ENCODE peak calls at places on chromosomes 11 and 22, in nine cellular contexts. One of them, this sample, is unnamed.

GRCh38 chr11:102546427-102546826 is 15.9 kb upstream of the MMP7 start:
- DNase-seq in GM23338: no peak
- DNase-seq in adrenal gland: no peak
- DNase-seq in brain microvascular endothelial cell: peak
- DNase-seq in transverse colon: no peak
- DNase-seq in A549: no peak
- DNase-seq in cardiac fibroblast: peak
- DNase-seq in mucosa of descending colon: no peak
- DNase-seq in fibroblast of lung: no peak
- DNase-seq in this sample: peak

GRCh38 chr11:64101461-64101860 is 64.5 kb downstream of the MACROD1 start:
- DNase-seq in adrenal gland: no peak
- DNase-seq in A549: no peak
- DNase-seq in brain microvascular endothelial cell: no peak
- DNase-seq in cardiac fibroblast: no peak
- DNase-seq in transverse colon: no peak
- DNase-seq in fibroblast of lung: no peak
- DNase-seq in mucosa of descending colon: no peak
- DNase-seq in GM23338: no peak
- DNase-seq in this sample: no peak

GRCh38 chr22:31393890-31394289 is 5.5 kb upstream of the DRG1 start:
- DNase-seq in cardiac fibroblast: no peak
- DNase-seq in fibroblast of lung: no peak
- DNase-seq in mucosa of descending colon: no peak
- DNase-seq in A549: no peak
- DNase-seq in transverse colon: no peak
- DNase-seq in GM23338: no peak
- DNase-seq in adrenal gland: no peak
- DNase-seq in brain microvascular endothelial cell: peak
- DNase-seq in this sample: no peak

GRCh38 chr11:34758262-34758661 is 137.4 kb downstream of the EHF start:
- DNase-seq in A549: no peak
- DNase-seq in fibroblast of lung: peak
- DNase-seq in cardiac fibroblast: peak
- DNase-seq in brain microvascular endothelial cell: no peak
- DNase-seq in transverse colon: no peak
- DNase-seq in GM23338: no peak
- DNase-seq in mucosa of descending colon: no peak
- DNase-seq in adrenal gland: peak
- DNase-seq in this sample: no peak

GRCh38 chr11:16997624-16998023 is 16.6 kb downstream of the PLEKHA7 start:
- DNase-seq in GM23338: no peak
- DNase-seq in A549: no peak
- DNase-seq in fibroblast of lung: no peak
- DNase-seq in adrenal gland: no peak
- DNase-seq in transverse colon: peak
- DNase-seq in cardiac fibroblast: no peak
- DNase-seq in brain microvascular endothelial cell: no peak
- DNase-seq in mucosa of descending colon: peak
- DNase-seq in this sample: no peak

GRCh38 chr11:57639321-57640067 is 10.2 kb downstream of the YPEL4 start:
- DNase-seq in fibroblast of lung: peak
- DNase-seq in brain microvascular endothelial cell: no peak
- DNase-seq in mucosa of descending colon: no peak
- DNase-seq in adrenal gland: no peak
- DNase-seq in A549: no peak
- DNase-seq in cardiac fibroblast: no peak
- DNase-seq in transverse colon: no peak
- DNase-seq in GM23338: peak
- DNase-seq in this sample: no peak

GRCh38 chr11:77029829-77030228 is 4.4 kb upstream of the B3GNT6 start:
- DNase-seq in mucosa of descending colon: no peak
- DNase-seq in fibroblast of lung: no peak
- DNase-seq in cardiac fibroblast: no peak
- DNase-seq in GM23338: no peak
- DNase-seq in A549: no peak
- DNase-seq in brain microvascular endothelial cell: no peak
- DNase-seq in adrenal gland: no peak
- DNase-seq in transverse colon: peak
- DNase-seq in this sample: no peak

GRCh38 chr22:49263101-49263500 is 564.6 kb downstream of the BRD1 start:
- DNase-seq in fibroblast of lung: no peak
- DNase-seq in adrenal gland: no peak
- DNase-seq in A549: no peak
- DNase-seq in transverse colon: no peak
- DNase-seq in GM23338: no peak
- DNase-seq in brain microvascular endothelial cell: no peak
- DNase-seq in mucosa of descending colon: no peak
- DNase-seq in cardiac fibroblast: no peak
- DNase-seq in this sample: no peak

GRCh38 chr11:96306933-96307747 is 35.9 kb downstream of the MAML2 start:
- DNase-seq in fibroblast of lung: peak
- DNase-seq in cardiac fibroblast: peak
- DNase-seq in GM23338: peak
- DNase-seq in adrenal gland: peak
- DNase-seq in brain microvascular endothelial cell: peak
- DNase-seq in mucosa of descending colon: no peak
- DNase-seq in A549: peak
- DNase-seq in transverse colon: peak
- DNase-seq in this sample: no peak

GRCh38 chr11:130448416-130449068 is at the start of gene ADAMTS15:
- DNase-seq in GM23338: peak
- DNase-seq in mucosa of descending colon: peak
- DNase-seq in brain microvascular endothelial cell: peak
- DNase-seq in adrenal gland: peak
- DNase-seq in A549: peak
- DNase-seq in cardiac fibroblast: peak
- DNase-seq in transverse colon: peak
- DNase-seq in fibroblast of lung: peak
- DNase-seq in this sample: peak

GRCh38 chr11:20661445-20661844 is 7.9 kb upstream of the NELL1 start:
- DNase-seq in mucosa of descending colon: no peak
- DNase-seq in fibroblast of lung: no peak
- DNase-seq in cardiac fibroblast: no peak
- DNase-seq in A549: no peak
- DNase-seq in GM23338: no peak
- DNase-seq in transverse colon: no peak
- DNase-seq in adrenal gland: no peak
- DNase-seq in brain microvascular endothelial cell: no peak
- DNase-seq in this sample: no peak

GRCh38 chr11:17686185-17686980 is 33.0 kb upstream of the MYOD1 start:
- DNase-seq in fibroblast of lung: no peak
- DNase-seq in mucosa of descending colon: no peak
- DNase-seq in GM23338: no peak
- DNase-seq in adrenal gland: no peak
- DNase-seq in transverse colon: no peak
- DNase-seq in brain microvascular endothelial cell: no peak
- DNase-seq in cardiac fibroblast: no peak
- DNase-seq in A549: no peak
- DNase-seq in this sample: no peak

GRCh38 chr22:22196833-22197477 is 47.6 kb upstream of the VPREB1 start:
- DNase-seq in A549: no peak
- DNase-seq in adrenal gland: no peak
- DNase-seq in brain microvascular endothelial cell: no peak
- DNase-seq in cardiac fibroblast: no peak
- DNase-seq in mucosa of descending colon: no peak
- DNase-seq in transverse colon: no peak
- DNase-seq in fibroblast of lung: no peak
- DNase-seq in GM23338: no peak
- DNase-seq in this sample: no peak

GRCh38 chr11:114075891-114076441 is 16.5 kb downstream of the ZBTB16 start:
- DNase-seq in brain microvascular endothelial cell: peak
- DNase-seq in mucosa of descending colon: no peak
- DNase-seq in transverse colon: no peak
- DNase-seq in cardiac fibroblast: peak
- DNase-seq in adrenal gland: peak
- DNase-seq in A549: peak
- DNase-seq in fibroblast of lung: peak
- DNase-seq in GM23338: peak
- DNase-seq in this sample: no peak

GRCh38 chr22:46563381-46564083 is 26.1 kb upstream of the CELSR1 start:
- DNase-seq in GM23338: peak
- DNase-seq in A549: peak
- DNase-seq in fibroblast of lung: peak
- DNase-seq in cardiac fibroblast: peak
- DNase-seq in brain microvascular endothelial cell: peak
- DNase-seq in mucosa of descending colon: peak
- DNase-seq in transverse colon: peak
- DNase-seq in adrenal gland: peak
- DNase-seq in this sample: peak

GRCh38 chr22:50310209-50310722 is 2.8 kb upstream of the PLXNB2 start:
- DNase-seq in brain microvascular endothelial cell: no peak
- DNase-seq in adrenal gland: no peak
- DNase-seq in transverse colon: no peak
- DNase-seq in cardiac fibroblast: no peak
- DNase-seq in fibroblast of lung: no peak
- DNase-seq in GM23338: peak
- DNase-seq in mucosa of descending colon: peak
- DNase-seq in A549: no peak
- DNase-seq in this sample: peak
- H3K4me3 ChIP-seq in brain microvascular endothelial cell: no peak
- H3K4me3 ChIP-seq in adrenal gland: no peak
- H3K4me3 ChIP-seq in transverse colon: no peak
- H3K4me3 ChIP-seq in cardiac fibroblast: no peak
- H3K4me3 ChIP-seq in fibroblast of lung: no peak
- H3K4me3 ChIP-seq in GM23338: no peak
- H3K4me3 ChIP-seq in mucosa of descending colon: no peak
- H3K4me3 ChIP-seq in A549: no peak
- H3K4me3 ChIP-seq in this sample: no peak

DNA sequence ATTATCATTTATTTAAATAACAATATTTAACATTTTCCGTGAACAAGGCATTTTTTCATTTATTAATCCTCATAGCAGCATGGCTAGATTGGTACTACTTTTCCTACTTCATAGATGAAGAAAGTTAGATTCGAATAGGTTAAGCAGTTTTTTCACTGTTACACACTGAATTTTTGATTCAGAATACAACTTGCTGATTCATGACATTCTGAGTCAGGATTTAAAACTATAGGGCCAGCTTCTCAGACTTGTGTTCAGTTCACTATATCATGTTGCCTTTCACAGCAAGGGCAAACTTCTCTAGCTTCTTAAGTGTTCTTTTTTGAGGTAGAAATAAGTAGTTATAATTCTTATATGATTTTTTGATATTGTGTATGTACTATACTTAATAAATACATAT is 31.5 kb downstream of the CYP2R1 start:
- DNase-seq in adrenal gland: no peak
- DNase-seq in brain microvascular endothelial cell: no peak
- DNase-seq in GM23338: no peak
- DNase-seq in fibroblast of lung: no peak
- DNase-seq in transverse colon: no peak
- DNase-seq in A549: no peak
- DNase-seq in mucosa of descending colon: no peak
- DNase-seq in cardiac fibroblast: peak
- DNase-seq in this sample: no peak
- TF ChIP-seq CTCF in adrenal gland: no peak
- TF ChIP-seq CTCF in brain microvascular endothelial cell: no peak
- TF ChIP-seq CTCF in GM23338: no peak
- TF ChIP-seq CTCF in fibroblast of lung: no peak
- TF ChIP-seq CTCF in transverse colon: no peak
- TF ChIP-seq CTCF in A549: no peak
- TF ChIP-seq CTCF in mucosa of descending colon: no peak
- TF ChIP-seq CTCF in cardiac fibroblast: no peak
- TF ChIP-seq CTCF in this sample: no peak

GRCh38 chr11:68014157-68014965 is 4.2 kb downstream of the ALDH3B1 start:
- DNase-seq in cardiac fibroblast: peak
- DNase-seq in fibroblast of lung: peak
- DNase-seq in adrenal gland: peak
- DNase-seq in A549: peak
- DNase-seq in GM23338: no peak
- DNase-seq in transverse colon: peak
- DNase-seq in brain microvascular endothelial cell: peak
- DNase-seq in mucosa of descending colon: peak
- DNase-seq in this sample: no peak
- H3K4me3 ChIP-seq in cardiac fibroblast: no peak
- H3K4me3 ChIP-seq in fibroblast of lung: peak
- H3K4me3 ChIP-seq in adrenal gland: no peak
- H3K4me3 ChIP-seq in A549: peak
- H3K4me3 ChIP-seq in GM23338: no peak
- H3K4me3 ChIP-seq in transverse colon: no peak
- H3K4me3 ChIP-seq in brain microvascular endothelial cell: no peak
- H3K4me3 ChIP-seq in mucosa of descending colon: no peak
- H3K4me3 ChIP-seq in this sample: no peak

DNA sequence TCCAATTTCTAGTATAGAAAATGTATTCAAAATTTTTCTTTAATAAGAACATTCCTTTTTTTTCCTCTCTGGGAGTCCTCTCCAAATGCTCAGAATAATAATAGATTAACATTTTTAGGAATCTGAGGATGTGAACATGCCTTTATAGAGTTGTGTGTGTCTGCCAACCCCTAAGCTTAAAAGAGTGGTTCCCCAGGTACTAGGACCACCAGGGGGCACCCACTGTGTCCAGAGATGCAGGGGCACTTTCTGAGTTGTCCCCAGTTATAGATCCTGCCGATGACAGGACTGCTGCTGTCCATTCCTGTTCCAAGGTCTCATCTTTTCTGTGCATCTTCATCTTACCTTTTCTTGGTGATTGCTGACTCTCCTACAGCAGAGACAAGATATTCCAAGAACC is 27.0 kb upstream of the MICAL2 start:
- DNase-seq in A549: no peak
- DNase-seq in transverse colon: no peak
- DNase-seq in GM23338: peak
- DNase-seq in adrenal gland: no peak
- DNase-seq in cardiac fibroblast: no peak
- DNase-seq in brain microvascular endothelial cell: no peak
- DNase-seq in fibroblast of lung: no peak
- DNase-seq in mucosa of descending colon: no peak
- DNase-seq in this sample: no peak
- TF ChIP-seq CTCF in A549: peak
- TF ChIP-seq CTCF in transverse colon: no peak
- TF ChIP-seq CTCF in GM23338: peak
- TF ChIP-seq CTCF in adrenal gland: no peak
- TF ChIP-seq CTCF in cardiac fibroblast: peak
- TF ChIP-seq CTCF in brain microvascular endothelial cell: peak
- TF ChIP-seq CTCF in fibroblast of lung: peak
- TF ChIP-seq CTCF in mucosa of descending colon: no peak
- TF ChIP-seq CTCF in this sample: peak

DNA sequence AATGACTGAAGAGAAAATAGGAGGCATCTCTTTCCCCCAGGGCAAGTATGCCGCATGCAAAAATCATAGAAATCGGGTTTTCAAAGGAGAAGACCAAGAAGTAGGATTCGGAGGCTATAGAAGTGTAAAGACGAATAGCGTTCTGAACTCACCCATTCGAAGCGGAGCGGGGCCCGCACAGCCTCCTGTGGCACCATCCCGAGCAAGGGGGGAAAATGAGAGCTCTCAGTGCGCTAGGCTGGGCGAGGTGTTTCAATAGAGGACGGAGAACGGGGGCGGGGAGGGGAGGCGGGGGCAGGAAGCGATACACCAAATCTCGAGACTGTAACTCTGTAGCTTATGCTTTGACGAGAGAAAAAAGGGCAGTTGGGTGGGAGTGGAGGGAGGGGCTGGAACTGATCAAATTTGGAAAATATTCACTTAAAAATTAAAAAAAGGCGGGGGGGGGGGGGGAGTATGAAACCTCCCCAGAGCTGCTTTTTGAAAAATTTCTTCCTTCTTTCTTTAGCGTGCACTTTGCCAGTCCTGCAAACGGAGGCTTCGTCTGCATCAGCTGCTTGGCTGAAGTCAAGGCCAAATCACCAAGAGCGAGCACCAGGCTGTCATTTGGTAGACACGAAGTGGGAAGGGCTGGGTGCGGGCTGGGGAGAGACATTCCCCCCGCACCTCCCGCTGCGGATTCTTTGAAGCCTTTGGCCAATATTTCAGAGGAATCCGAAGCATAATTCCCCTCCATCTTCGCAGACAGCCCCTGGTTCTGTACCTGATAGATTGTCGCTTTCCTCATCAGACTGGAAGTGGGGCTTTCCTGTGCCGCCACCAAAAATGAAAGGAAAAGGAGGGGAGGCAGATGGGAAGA is 15.6 kb downstream of the BLID start:
- DNase-seq in fibroblast of lung: peak
- DNase-seq in adrenal gland: peak
- DNase-seq in cardiac fibroblast: peak
- DNase-seq in brain microvascular endothelial cell: no peak
- DNase-seq in transverse colon: peak
- DNase-seq in mucosa of descending colon: peak
- DNase-seq in A549: no peak
- DNase-seq in GM23338: peak
- DNase-seq in this sample: no peak
- H3K4me3 ChIP-seq in fibroblast of lung: peak
- H3K4me3 ChIP-seq in adrenal gland: peak
- H3K4me3 ChIP-seq in cardiac fibroblast: peak
- H3K4me3 ChIP-seq in brain microvascular endothelial cell: peak
- H3K4me3 ChIP-seq in transverse colon: peak
- H3K4me3 ChIP-seq in mucosa of descending colon: no peak
- H3K4me3 ChIP-seq in A549: no peak
- H3K4me3 ChIP-seq in GM23338: peak
- H3K4me3 ChIP-seq in this sample: no peak

This sample was measured in GM06990.